ENCODE peak calls at places on chromosomes 7 and 10, in five cellular contexts. L is A549, V is psoas muscle, C is fibroblast of mammary gland, T is mesendoderm. A is an unnamed sample.

GRCh38 chr10:112271982-112272381 is 11.2 kb upstream of the TECTB start:
- DNase-seq in C (peak), T (no peak), L (no peak), V (no peak), A (no peak)

GRCh38 chr7:142807855-142808460 is 37.2 kb downstream of the PRSS2 start:
- DNase-seq in T (no peak), L (no peak), C (peak), V (no peak), A (no peak)

GRCh38 chr10:118045842-118046490 is 775 bp downstream of the RAB11FIP2 start:
- DNase-seq in V (no peak), T (peak), C (peak), L (peak), A (no peak)

GRCh38 chr7:92847305-92847704 is 10.9 kb upstream of the CDK6 start:
- DNase-seq in T (no peak), L (no peak), C (no peak), V (no peak), A (no peak)

GRCh38 chr7:1881946-1882345 is 211.9 kb downstream of the ELFN1 start:
- DNase-seq in V (no peak), L (no peak), T (no peak), C (no peak), A (no peak)

GRCh38 chr10:112720178-112720577 is 229.9 kb upstream of the TCF7L2 start:
- DNase-seq in L (no peak), C (no peak), V (no peak), T (no peak), A (no peak)

GRCh38 chr10:121653608-121654007 is 55.4 kb upstream of the FGFR2 start:
- DNase-seq in T (no peak), L (no peak), C (no peak), V (no peak), A (no peak)

GRCh38 chr7:105713488-105714465 is 132.5 kb upstream of the EFCAB10 start:
- DNase-seq in T (no peak), C (peak), V (no peak), L (no peak), A (no peak)

GRCh38 chr10:75612904-75613684 is 181.7 kb downstream of the LRMDA start:
- DNase-seq in L (no peak), V (no peak), T (no peak), C (peak), A (no peak)

GRCh38 chr7:102303669-102304422 is 17.2 kb downstream of the SH2B2 start:
- DNase-seq in L (no peak), T (no peak), V (peak), C (no peak), A (no peak)

GRCh38 chr7:33743594-33743993 is 161.7 kb upstream of the BMPER start:
- DNase-seq in C (peak), T (no peak), V (no peak), L (no peak), A (no peak)

GRCh38 chr7:36208997-36209813 is 56.2 kb downstream of the EEPD1 start:
- DNase-seq in C (peak), T (no peak), L (no peak), V (no peak), A (no peak)

GRCh38 chr7:68994841-68995240 is 603.4 kb upstream of the AUTS2 start:
- DNase-seq in C (no peak), T (peak), L (no peak), V (no peak), A (no peak)

GRCh38 chr10:124351481-124352220 is 67.1 kb downstream of the OAT start:
- DNase-seq in L (no peak), T (no peak), V (no peak), C (no peak), A (no peak)

GRCh38 chr7:129783097-129783919 is 169.5 kb downstream of the UBE2H start:
- DNase-seq in V (no peak), T (no peak), L (no peak), C (no peak), A (no peak)

GRCh38 chr7:6564091-6564770 is 13.0 kb upstream of the GRID2IP start:
- DNase-seq in V (no peak), C (no peak), T (no peak), L (no peak), A (no peak)

GRCh38 chr7:108045669-108046068 is 42.7 kb upstream of the LAMB1 start:
- DNase-seq in L (no peak), T (no peak), V (no peak), C (peak), A (no peak)

GRCh38 chr10:49187950-49188761 is at the start of gene TMEM273:
- DNase-seq in L (no peak), C (no peak), V (peak), T (no peak), A (peak)

GRCh38 chr7:142806957-142807356 is 36.2 kb downstream of the PRSS2 start:
- DNase-seq in C (no peak), L (no peak), T (no peak), V (no peak), A (no peak)

GRCh38 chr7:28684729-28685211 is 272.5 kb downstream of the CREB5 start:
- DNase-seq in T (no peak), C (no peak), L (no peak), V (no peak), A (no peak)

GRCh38 chr7:85464042-85464651 is 277.3 kb upstream of the SEMA3D start:
- DNase-seq in T (no peak), V (no peak), L (no peak), C (no peak), A (no peak)

GRCh38 chr10:124142296-124142853 is 49.0 kb upstream of the CHST15 start:
- DNase-seq in L (no peak), T (no peak), V (no peak), C (no peak), A (no peak)

GRCh38 chr10:120456143-120456625 is 843 bp upstream of the PLPP4 start:
- DNase-seq in T (peak), C (no peak), V (no peak), L (no peak), A (no peak)
- H3K4me3 ChIP-seq in T (no peak), C (no peak), V (peak), L (peak), A (peak)

DNA sequence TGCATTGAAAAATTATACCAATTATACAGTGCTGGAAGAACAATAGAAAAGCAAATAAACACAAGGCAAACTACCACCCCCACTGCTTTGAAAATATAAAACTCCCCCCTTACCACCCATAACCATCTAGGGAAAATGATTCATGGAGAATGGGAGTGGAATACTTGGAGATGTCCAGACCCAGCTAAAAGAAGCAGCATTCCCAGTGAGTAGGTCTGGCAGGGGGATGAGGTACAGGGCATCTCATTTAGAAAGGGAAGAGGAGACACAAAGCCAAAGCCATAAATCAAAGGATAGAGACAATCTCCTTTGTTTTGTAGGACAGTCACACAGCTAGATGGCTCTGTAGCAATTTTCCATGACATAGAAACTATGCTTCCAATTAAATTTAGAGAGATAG is 36.0 kb upstream of the DGKI start:
- DNase-seq in C (peak), L (no peak), V (no peak), T (no peak), A (no peak)
- H3K4me3 ChIP-seq in C (no peak), L (no peak), V (no peak), T (no peak), A (no peak)

GRCh38 chr7:27176343-27176731 is 2.2 kb upstream of the HOXA10 start:
- DNase-seq in V (no peak), T (no peak), L (no peak), C (no peak), A (no peak)
- H3K4me3 ChIP-seq in V (peak), T (no peak), L (no peak), C (no peak), A (peak)

GRCh38 chr10:29634105-29634504 is 666 bp downstream of the SVIL start:
- DNase-seq in L (no peak), T (peak), C (no peak), V (no peak), A (no peak)

GRCh38 chr10:29635711-29636144 is 957 bp upstream of the SVIL start:
- DNase-seq in T (peak), C (peak), L (no peak), V (no peak), A (no peak)

GRCh38 chr10:29637537-29637936 is 2.8 kb upstream of the SVIL start:
- DNase-seq in V (no peak), T (no peak), L (no peak), C (no peak), A (no peak)

GRCh38 chr10:29636178-29636577 is 1.4 kb upstream of the SVIL start:
- DNase-seq in T (no peak), C (peak), L (no peak), V (no peak), A (no peak)

DNA sequence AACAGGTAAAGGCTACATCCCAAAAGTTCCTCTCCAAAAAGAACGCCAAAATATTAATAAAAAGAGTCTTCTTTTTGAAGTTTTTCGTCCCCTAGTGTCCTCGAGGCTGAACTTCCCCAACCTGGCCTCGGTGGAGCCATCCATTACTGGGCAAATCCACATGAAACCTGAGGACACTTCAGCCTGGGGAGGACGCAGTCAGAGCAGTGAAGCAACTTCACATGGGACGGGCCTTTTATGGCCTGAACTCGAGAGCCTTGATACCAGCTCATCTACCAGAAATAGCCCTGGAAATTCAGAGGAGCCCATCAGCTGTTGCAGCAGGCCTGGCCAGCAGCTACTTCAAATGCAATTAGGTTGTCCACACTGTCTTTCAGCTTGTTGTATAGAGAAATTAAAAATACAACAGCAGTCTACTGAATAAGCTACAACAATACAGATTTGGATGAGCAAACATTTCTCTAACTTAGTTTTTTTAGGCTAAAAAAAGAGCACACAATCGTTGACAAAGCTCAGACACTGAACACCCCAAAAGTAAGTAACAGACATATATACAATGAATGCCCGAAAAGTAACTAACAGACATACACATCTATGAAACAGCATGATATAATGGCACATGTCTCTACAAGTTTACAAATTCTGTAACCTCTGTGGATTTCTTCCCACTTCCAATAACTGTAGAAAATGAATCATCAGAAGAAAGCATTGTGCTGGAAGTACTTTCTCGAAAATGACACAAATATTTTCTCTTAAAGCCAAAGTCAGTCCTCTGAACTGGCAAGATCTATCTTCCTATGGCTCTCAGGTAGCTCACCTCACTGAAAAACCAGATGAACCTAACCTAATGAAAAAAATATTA is at the start of gene SVIL:
- DNase-seq in C (peak), T (peak), L (no peak), V (peak), A (no peak)
- H3K4me3 ChIP-seq in C (peak), T (no peak), L (no peak), V (peak), A (no peak)